ENCODE peak calls at places on chromosomes 16 and 17, in seven cellular contexts. H is AML-193, P is ureter, Z is nephron progenitor cell, K is IMR-90, Q is activated T-cell treated with anti-CD3 and anti-CD28 coated beads for 48 hours, B is NCI-H1105 treated with DMSO at 0.1 percent for 48 hours. S is an unnamed sample.

GRCh38 chr17:5686246-5686645 is 101.9 kb upstream of the NLRP1 start:
- DNase-seq in H (no peak), P (no peak), Z (no peak), K (no peak), Q (no peak), B (no peak), S (no peak)

GRCh38 chr16:85394511-85395206 is 218.5 kb upstream of the GSE1 start:
- DNase-seq in H (no peak), P (no peak), Z (peak; percentile 6), K (no peak), Q (no peak), B (no peak), S (no peak)

GRCh38 chr16:4212934-4213296 is 29.0 kb downstream of the SRL start:
- DNase-seq in H (no peak), P (no peak), Z (no peak), K (peak; percentile 61), Q (no peak), B (no peak), S (peak; percentile 47)

GRCh38 chr17:57477483-57478357 is 221.4 kb downstream of the MSI2 start:
- DNase-seq in H (no peak), P (no peak), Z (no peak), K (no peak), Q (no peak), B (no peak), S (no peak)

GRCh38 chr16:23469814-23470213 is 16.8 kb upstream of the COG7 start:
- DNase-seq in H (no peak), P (no peak), Z (no peak), K (peak; percentile 54), Q (no peak), B (peak; percentile 26), S (peak; percentile 19)

GRCh38 chr17:48546187-48546923 is 1.4 kb upstream of the HOXB2 start:
- DNase-seq in H (no peak), P (no peak), Z (peak; percentile 65), K (peak; percentile 52), Q (no peak), B (no peak), S (peak; percentile 64)

GRCh38 chr17:42708588-42708987 is 26.3 kb downstream of the CNTNAP1 start:
- DNase-seq in H (no peak), P (no peak), Z (no peak), K (no peak), Q (no peak), B (no peak), S (no peak)

GRCh38 chr16:11219188-11219587 is 36.8 kb downstream of the SOCS1 start:
- DNase-seq in H (peak; percentile 82), P (no peak), Z (no peak), K (no peak), Q (no peak), B (no peak), S (no peak)

GRCh38 chr16:88968589-88969280 is 8.3 kb downstream of the CBFA2T3 start:
- DNase-seq in H (no peak), P (no peak), Z (no peak), K (no peak), Q (no peak), B (no peak), S (no peak)

GRCh38 chr17:81961554-81962498 is 839 bp upstream of the NOTUM start:
- DNase-seq in H (no peak), P (no peak), Z (peak; percentile 50), K (no peak), Q (no peak), B (no peak), S (no peak)

GRCh38 chr17:16818340-16818739 is 128.3 kb downstream of the CCDC144A start:
- DNase-seq in H (no peak), P (no peak), Z (no peak), K (no peak), Q (no peak), B (no peak), S (no peak)

GRCh38 chr16:4316732-4317461 is 1.0 kb downstream of the GLIS2 start:
- DNase-seq in H (no peak), P (peak; percentile 57), Z (no peak), K (no peak), Q (no peak), B (peak; percentile 58), S (peak; percentile 79)

GRCh38 chr16:9854665-9855064 is 327.6 kb downstream of the GRIN2A start:
- DNase-seq in H (no peak), P (no peak), Z (no peak), K (no peak), Q (no peak), B (no peak), S (peak; percentile 94)

GRCh38 chr17:74972107-74972972 is at the start of gene HID1:
- DNase-seq in H (no peak), P (peak; percentile 69), Z (peak; percentile 89), K (no peak), Q (peak; percentile 76), B (peak; percentile 55), S (no peak)

GRCh38 chr17:76265624-76266243 is 586 bp downstream of the UBALD2 start:
- DNase-seq in H (peak; percentile 51), P (peak; percentile 74), Z (peak; percentile 73), K (peak; percentile 30), Q (peak; percentile 54), B (peak; percentile 25), S (peak; percentile 52)

GRCh38 chr17:1714980-1715802 is 5.0 kb upstream of the TLCD2 start:
- DNase-seq in H (no peak), P (peak; percentile 93), Z (peak; percentile 56), K (peak; percentile 88), Q (peak; percentile 35), B (no peak), S (peak; percentile 99)

GRCh38 chr16:85202631-85203461 is 90.6 kb upstream of the CIBAR2 start:
- DNase-seq in H (no peak), P (peak; percentile 80), Z (peak; percentile 59), K (peak; percentile 96), Q (no peak), B (no peak), S (peak; percentile 94)

GRCh38 chr17:80414508-80414802 is 512 bp upstream of the ENDOV start:
- DNase-seq in H (no peak), P (no peak), Z (no peak), K (no peak), Q (no peak), B (no peak), S (no peak)

GRCh38 chr17:74117999-74118421 is 85.5 kb upstream of the RPL38 start:
- DNase-seq in H (no peak), P (no peak), Z (no peak), K (no peak), Q (no peak), B (no peak), S (no peak)

GRCh38 chr16:88868974-88869672 is 2.7 kb upstream of the PABPN1L start:
- DNase-seq in H (no peak), P (no peak), Z (no peak), K (no peak), Q (no peak), B (no peak), S (no peak)

GRCh38 chr16:17773698-17774101 is 302.9 kb upstream of the XYLT1 start:
- DNase-seq in H (no peak), P (no peak), Z (no peak), K (peak; percentile 5), Q (no peak), B (peak; percentile 40), S (peak; percentile 11)

GRCh38 chr16:84044108-84044488 is 1.5 kb upstream of the SLC38A8 start:
- DNase-seq in H (peak; percentile 26), P (no peak), Z (no peak), K (peak; percentile 28), Q (no peak), B (no peak), S (peak; percentile 45)

GRCh38 chr16:85761866-85762265 is 11.0 kb upstream of the C16orf74 start:
- DNase-seq in H (peak; percentile 68), P (no peak), Z (no peak), K (no peak), Q (no peak), B (no peak), S (no peak)

GRCh38 chr17:81395600-81396277 is 482 bp downstream of the BAHCC1 start:
- DNase-seq in H (no peak), P (no peak), Z (peak; percentile 33), K (no peak), Q (no peak), B (peak; percentile 68), S (no peak)

GRCh38 chr16:77373726-77374125 is 61.1 kb downstream of the ADAMTS18 start:
- DNase-seq in H (no peak), P (no peak), Z (no peak), K (no peak), Q (no peak), B (no peak), S (no peak)

GRCh38 chr17:27455914-27456680 is at the start of gene KSR1:
- DNase-seq in H (peak; percentile 67), P (peak; percentile 80), Z (peak; percentile 87), K (peak; percentile 72), Q (peak; percentile 80), B (peak; percentile 71), S (peak; percentile 63)

GRCh38 chr17:49787932-49788442 is 494 bp upstream of the KAT7 start:
- DNase-seq in H (no peak), P (no peak), Z (peak; percentile 15), K (no peak), Q (no peak), B (no peak), S (no peak)

GRCh38 chr16:86956437-86956836 is 360.8 kb downstream of the C16orf95 start:
- DNase-seq in H (no peak), P (no peak), Z (no peak), K (no peak), Q (no peak), B (no peak), S (no peak)

GRCh38 chr16:85752511-85753420 is 1.9 kb upstream of the C16orf74 start:
- DNase-seq in H (no peak), P (no peak), Z (peak; percentile 61), K (peak; percentile 62), Q (no peak), B (peak; percentile 19), S (no peak)

GRCh38 chr17:61065263-61065773 is 334.3 kb upstream of the TBX2 start:
- DNase-seq in H (no peak), P (no peak), Z (no peak), K (peak; percentile 36), Q (no peak), B (no peak), S (peak; percentile 63)

S was measured in fibroblast of the aortic adventitia.